ENCODE peak calls at places on chromosomes 5 and 9, in ten cellular contexts. A is A549, E is adrenal gland, U is PC-3, H is breast epithelium, X is stomach, J is astrocyte, L is mammary epithelial cell, S is uterus, P is AG04450. Q is an unnamed sample.
A peak's percentile ranks its signal among the peaks of the same experiment; 100 is the strongest.

GRCh38 chr9:98740226-98740881 is 31.6 kb upstream of the GABBR2 start:
- DNase-seq in A (no peak), E (no peak), U (no peak), H (no peak), X (no peak), J (no peak), L (no peak), S (no peak), P (no peak), Q (no peak)

GRCh38 chr9:94933429-94933828 is 206.9 kb downstream of the AOPEP start:
- DNase-seq in A (no peak), E (no peak), U (no peak), H (no peak), X (no peak), J (peak; percentile 74), L (no peak), S (no peak), P (no peak), Q (no peak)

GRCh38 chr5:172929371-172929838 is 29.8 kb upstream of the RPL26L1 start:
- DNase-seq in A (no peak), E (no peak), U (no peak), H (no peak), X (no peak), J (peak; percentile 96), L (no peak), S (no peak), P (peak; percentile 86), Q (no peak)

GRCh38 chr9:101027246-101027645 is 1.3 kb upstream of the PLPPR1 start:
- DNase-seq in A (no peak), E (no peak), U (no peak), H (no peak), X (no peak), J (no peak), L (no peak), S (no peak), P (no peak), Q (no peak)

GRCh38 chr9:98909935-98910334 is 33.8 kb upstream of the COL15A1 start:
- DNase-seq in A (no peak), E (no peak), U (no peak), H (no peak), X (no peak), J (no peak), L (no peak), S (no peak), P (no peak), Q (no peak)

GRCh38 chr5:108670591-108671335 is 76.9 kb upstream of the FER start:
- DNase-seq in A (no peak), E (no peak), U (no peak), H (no peak), X (no peak), J (no peak), L (peak; percentile 29), S (no peak), P (no peak), Q (no peak)

GRCh38 chr5:128413356-128413755 is 124.7 kb downstream of the FBN2 start:
- DNase-seq in A (no peak), E (no peak), U (no peak), H (no peak), X (no peak), J (peak; percentile 75), L (no peak), S (no peak), P (no peak), Q (no peak)

GRCh38 chr5:75611324-75612210 is at the start of gene ANKDD1B:
- DNase-seq in A (peak; percentile 42), E (peak; percentile 61), U (peak; percentile 83), H (no peak), X (peak; percentile 38), J (peak; percentile 55), L (peak; percentile 39), S (peak; percentile 20), P (no peak), Q (peak; percentile 46)

GRCh38 chr5:10400834-10401233 is 40.8 kb upstream of the ROPN1L start:
- DNase-seq in A (no peak), E (no peak), U (no peak), H (no peak), X (no peak), J (peak; percentile 9), L (peak; percentile 9), S (peak; percentile 27), P (no peak), Q (no peak)

GRCh38 chr5:165029471-165029870 is 1524.1 kb downstream of the MAT2B start:
- DNase-seq in A (peak; percentile 31), E (peak; percentile 14), U (no peak), H (no peak), X (no peak), J (peak; percentile 23), L (no peak), S (no peak), P (no peak), Q (no peak)

GRCh38 chr5:73093943-73094342 is 26.4 kb upstream of the TMEM171 start:
- DNase-seq in A (peak; percentile 49), E (peak; percentile 83), U (peak; percentile 74), H (no peak), X (no peak), J (peak; percentile 72), L (peak; percentile 79), S (no peak), P (no peak), Q (no peak)

GRCh38 chr5:78594946-78595921 is 53.3 kb downstream of the LHFPL2 start:
- DNase-seq in A (peak; percentile 96), E (peak; percentile 66), U (peak; percentile 93), H (peak; percentile 83), X (no peak), J (peak; percentile 100), L (peak; percentile 96), S (peak; percentile 56), P (peak; percentile 97), Q (no peak)

GRCh38 chr5:126544087-126544740 is 50.8 kb downstream of the ALDH7A1 start:
- DNase-seq in A (peak; percentile 58), E (peak; percentile 45), U (peak; percentile 44), H (no peak), X (peak; percentile 40), J (no peak), L (peak; percentile 25), S (no peak), P (no peak), Q (no peak)

GRCh38 chr9:34139477-34140146 is 13.1 kb upstream of the DCAF12 start:
- DNase-seq in A (peak; percentile 70), E (peak; percentile 89), U (peak; percentile 64), H (no peak), X (peak; percentile 76), J (peak; percentile 88), L (peak; percentile 60), S (no peak), P (peak; percentile 60), Q (peak; percentile 41)

DNA sequence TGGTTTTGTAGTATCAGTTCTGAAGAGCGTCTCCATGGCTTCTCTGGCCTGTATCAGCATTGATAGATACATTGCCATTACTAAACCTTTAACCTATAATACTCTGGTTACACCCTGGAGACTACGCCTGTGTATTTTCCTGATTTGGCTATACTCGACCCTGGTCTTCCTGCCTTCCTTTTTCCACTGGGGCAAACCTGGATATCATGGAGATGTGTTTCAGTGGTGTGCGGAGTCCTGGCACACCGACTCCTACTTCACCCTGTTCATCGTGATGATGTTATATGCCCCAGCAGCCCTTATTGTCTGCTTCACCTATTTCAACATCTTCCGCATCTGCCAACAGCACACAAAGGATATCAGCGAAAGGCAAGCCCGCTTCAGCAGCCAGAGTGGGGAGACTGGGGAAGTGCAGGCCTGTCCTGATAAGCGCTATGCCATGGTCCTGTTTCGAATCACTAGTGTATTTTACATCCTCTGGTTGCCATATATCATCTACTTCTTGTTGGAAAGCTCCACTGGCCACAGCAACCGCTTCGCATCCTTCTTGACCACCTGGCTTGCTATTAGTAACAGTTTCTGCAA is 1.5 kb downstream of the GPR21 start:
- DNase-seq in A (no peak), E (no peak), U (no peak), H (no peak), X (no peak), J (no peak), L (no peak), S (no peak), P (no peak), Q (no peak)
- TF ChIP-seq CTCF in A (no peak), E (no peak), U (no peak), H (no peak), X (no peak), J (no peak), L (no peak), S (no peak), P (no peak), Q (no peak)

DNA sequence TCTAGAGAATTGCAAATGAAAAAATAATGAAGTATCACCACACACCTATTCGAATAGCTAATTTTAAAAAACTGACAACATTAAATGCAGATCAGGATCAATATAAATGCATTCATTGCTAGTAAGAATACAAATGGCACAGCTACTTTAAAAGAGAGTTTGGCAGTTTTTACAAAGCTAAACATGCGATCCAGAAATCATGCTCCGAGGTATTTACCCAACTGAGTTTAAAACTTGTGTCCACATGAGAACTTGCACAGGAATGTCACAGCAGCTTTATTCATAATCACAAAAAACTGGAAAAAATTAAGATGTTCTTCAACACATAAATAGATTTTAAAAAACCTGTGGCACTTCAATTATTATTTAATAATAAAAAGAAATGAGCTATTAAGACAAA is 345.5 kb upstream of the TRPC7 start:
- DNase-seq in A (no peak), E (no peak), U (no peak), H (no peak), X (no peak), J (no peak), L (no peak), S (no peak), P (no peak), Q (no peak)
- H3K27ac ChIP-seq in A (no peak overlapping the region), E (no peak overlapping the region), U (no peak overlapping the region), H (no peak overlapping the region), X (no peak overlapping the region), J (no peak overlapping the region), L (no peak overlapping the region), S (no peak overlapping the region), P (no peak overlapping the region), Q (no peak overlapping the region)

DNA sequence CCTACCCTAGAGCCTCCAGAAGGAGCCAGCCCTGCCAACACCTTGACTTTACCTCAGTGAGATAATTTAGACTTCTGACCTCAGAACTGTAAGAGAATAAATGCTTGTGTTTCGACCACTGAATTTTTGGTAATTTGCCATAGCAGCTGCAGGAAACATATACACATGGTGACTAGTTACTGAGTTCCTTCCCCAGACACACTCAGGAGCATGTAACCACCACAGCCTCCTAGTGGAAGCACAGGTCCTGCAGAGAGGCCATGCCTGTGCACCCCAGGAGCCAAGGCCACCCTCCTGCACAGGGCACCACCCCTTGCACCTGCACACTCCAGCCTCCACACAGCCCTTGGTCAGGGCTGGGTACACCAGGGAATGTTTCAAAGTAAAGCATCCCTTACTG is 7.6 kb upstream of the CAMSAP1 start:
- DNase-seq in A (no peak), E (no peak), U (peak; percentile 3), H (no peak), X (no peak), J (peak; percentile 72), L (no peak), S (no peak), P (peak; percentile 42), Q (no peak)
- H3K9me3 ChIP-seq in A (peaks cover 91% of the 10 kb centered on the region), E (no peaks in the 10 kb centered on the region), U (no peaks in the 10 kb centered on the region), H (peaks cover 66% of the 10 kb centered on the region), X (peaks cover 37% of the 10 kb centered on the region), J (peaks cover 16% of the 10 kb centered on the region), L (peaks cover 43% of the 10 kb centered on the region), S (no peaks in the 10 kb centered on the region), P (peaks cover 66% of the 10 kb centered on the region), Q (no peaks in the 10 kb centered on the region)

DNA sequence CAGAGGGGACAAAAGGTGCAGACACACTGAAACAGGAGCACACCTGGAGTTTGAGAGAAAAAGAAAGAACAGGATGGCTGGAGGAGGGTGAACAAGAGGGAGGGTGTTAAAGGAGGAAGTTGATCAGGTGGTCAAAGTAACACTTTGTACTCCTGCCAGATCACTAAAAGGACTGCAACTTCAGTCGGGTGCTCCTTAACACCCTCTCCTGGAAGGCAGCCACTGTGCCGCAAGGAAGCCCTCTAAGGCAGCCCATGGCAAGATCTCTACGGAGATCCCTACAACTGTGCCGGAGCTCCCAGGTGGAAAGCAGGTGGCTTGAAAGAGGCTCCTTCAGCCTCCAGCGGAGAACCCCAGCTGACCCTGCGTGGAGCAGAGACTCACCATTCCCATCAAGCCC is 124.4 kb upstream of the MSX2 start:
- DNase-seq in A (no peak), E (no peak), U (no peak), H (no peak), X (peak; percentile 39), J (no peak), L (no peak), S (no peak), P (no peak), Q (no peak)
- TF ChIP-seq CTCF in A (no peak), E (no peak), U (no peak), H (no peak), X (no peak), J (no peak), L (no peak), S (no peak), P (no peak), Q (no peak)

Q was measured in left lung.